ENCODE peak calls at places on chromosomes 7 and 10, in six cellular contexts. Y is uterus, R is heart left ventricle, I is ovary, U is spleen, Q is A549. Z is an unnamed sample.

GRCh38 chr7:151936207-151936606 is 20.0 kb upstream of the GALNTL5 start:
- DNase-seq in Y (no peak), R (no peak), I (no peak), U (no peak), Q (no peak), Z (no peak)

GRCh38 chr7:100745184-100745583 is 11.8 kb downstream of the ZAN start:
- DNase-seq in Y (peak), R (no peak), I (peak), U (peak), Q (no peak), Z (peak)

GRCh38 chr10:19133992-19134391 is 85.4 kb downstream of the MALRD1 start:
- DNase-seq in Y (no peak), R (no peak), I (no peak), U (no peak), Q (no peak), Z (no peak)

GRCh38 chr10:9550810-9551209 is 1466.9 kb upstream of the CELF2 start:
- DNase-seq in Y (no peak), R (no peak), I (no peak), U (no peak), Q (no peak), Z (no peak)

GRCh38 chr7:128084896-128085608 is 53.8 kb upstream of the LRRC4 start:
- DNase-seq in Y (no peak), R (no peak), I (no peak), U (no peak), Q (no peak), Z (no peak)

GRCh38 chr10:12241810-12242529 is 46.0 kb downstream of the CDC123 start:
- DNase-seq in Y (no peak), R (no peak), I (peak), U (no peak), Q (no peak), Z (no peak)

GRCh38 chr10:83677795-83678194 is 461.5 kb upstream of the GHITM start:
- DNase-seq in Y (peak), R (no peak), I (no peak), U (no peak), Q (no peak), Z (no peak)

GRCh38 chr10:103512166-103512565 is 18.7 kb downstream of the NEURL1 start:
- DNase-seq in Y (no peak), R (no peak), I (no peak), U (peak), Q (no peak), Z (no peak)

GRCh38 chr7:18125536-18125935 is 97.9 kb upstream of the PRPS1L1 start:
- DNase-seq in Y (no peak), R (no peak), I (no peak), U (no peak), Q (no peak), Z (no peak)

GRCh38 chr10:113550365-113550764 is 2.5 kb upstream of the HABP2 start:
- DNase-seq in Y (no peak), R (no peak), I (no peak), U (no peak), Q (no peak), Z (no peak)

GRCh38 chr10:29470355-29470705 is 164.4 kb downstream of the SVIL start:
- DNase-seq in Y (peak), R (no peak), I (peak), U (no peak), Q (peak), Z (no peak)

GRCh38 chr7:473211-473734 is 46.4 kb downstream of the PDGFA start:
- DNase-seq in Y (no peak), R (peak), I (peak), U (peak), Q (no peak), Z (no peak)

DNA sequence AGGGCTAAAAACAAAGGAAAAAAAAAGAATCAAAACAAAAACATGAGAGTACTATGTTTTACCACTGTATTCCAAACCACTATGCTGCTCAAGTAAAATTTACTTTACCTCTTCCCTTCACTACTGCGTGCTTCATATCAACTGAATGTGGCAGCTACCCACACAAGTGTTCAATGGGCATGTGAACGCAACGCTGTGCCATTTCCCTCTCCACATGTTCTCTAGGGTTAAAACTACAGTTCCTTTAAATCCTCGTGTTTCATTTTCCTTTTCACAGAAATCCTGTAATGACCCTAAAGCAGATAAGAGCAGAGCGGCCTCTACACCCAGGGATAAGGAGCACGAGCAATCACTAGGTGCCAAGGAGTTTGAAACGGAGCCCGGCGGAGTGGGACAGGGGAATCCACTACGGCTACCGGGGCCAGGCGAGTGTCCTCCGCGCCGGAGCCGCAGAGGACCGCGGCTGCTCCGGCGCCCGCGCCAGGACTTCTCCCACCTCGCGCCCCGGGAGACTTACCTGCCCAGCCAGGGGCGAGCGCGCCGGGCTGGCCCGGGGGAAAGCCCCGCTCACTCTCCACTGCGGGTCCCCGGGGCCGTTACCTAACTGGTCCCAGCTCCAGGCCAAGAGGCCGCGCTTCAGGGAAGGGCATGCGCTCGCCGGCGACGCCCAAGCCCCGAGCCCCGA is 810 bp downstream of the NAMPT start:
- DNase-seq in Y (peak), R (peak), I (peak), U (no peak), Q (no peak), Z (peak)
- TF ChIP-seq POLR2A in Y (no peak), R (no peak), I (peak), U (no peak), Q (no peak), Z (peak)

GRCh38 chr10:3780056-3780765 is 4.8 kb downstream of the KLF6 start:
- DNase-seq in Y (no peak), R (no peak), I (no peak), U (peak), Q (no peak), Z (peak)
- TF ChIP-seq POLR2A in Y (no peak), R (no peak), I (no peak), U (no peak), Q (no peak), Z (no peak)

DNA sequence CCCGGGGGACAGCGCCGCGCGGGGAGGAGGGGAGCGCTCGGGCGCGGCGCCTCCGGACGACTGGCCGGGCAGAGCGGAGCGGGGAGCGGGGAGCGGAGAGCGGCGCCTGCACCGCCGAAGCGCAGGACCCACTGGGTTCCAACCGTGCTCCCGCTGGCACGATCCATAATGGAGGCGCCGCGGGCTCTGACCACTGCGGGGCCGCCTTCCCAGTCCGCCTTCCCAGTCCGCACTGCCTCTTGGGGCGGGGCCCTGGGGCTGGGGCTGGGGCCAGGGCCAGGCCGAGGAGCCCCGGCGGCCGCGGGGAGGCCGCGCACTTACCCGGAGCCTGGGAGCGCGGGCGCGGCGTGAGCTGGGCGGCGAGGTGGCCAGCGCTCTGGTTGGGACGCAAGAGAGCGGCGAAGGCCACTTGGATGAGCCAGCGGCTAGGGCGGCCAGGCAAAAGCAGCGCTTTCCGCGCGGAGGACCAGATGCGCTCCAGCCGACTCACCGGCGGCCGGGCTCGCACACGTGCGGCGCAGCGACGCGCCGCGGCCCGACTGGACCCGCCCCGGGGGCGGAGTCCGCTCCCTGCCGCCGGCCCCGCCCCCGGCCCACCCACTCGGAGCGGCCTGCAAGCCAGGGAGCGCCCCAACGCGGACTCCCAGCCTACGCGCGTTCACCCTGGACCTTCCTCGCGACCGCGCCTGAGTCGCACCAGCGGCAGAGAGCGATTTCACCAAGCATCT is at the start of gene PUS7:
- DNase-seq in Y (peak), R (peak), I (peak), U (peak), Q (peak), Z (peak)
- TF ChIP-seq POLR2A in Y (peak), R (no peak), I (peak), U (no peak), Q (peak), Z (peak)

GRCh38 chr10:6178581-6178980 is 24.2 kb upstream of the PFKFB3 start:
- DNase-seq in Y (no peak), R (no peak), I (no peak), U (no peak), Q (no peak), Z (no peak)

GRCh38 chr10:6177880-6178281 is 24.9 kb upstream of the PFKFB3 start:
- DNase-seq in Y (no peak), R (no peak), I (no peak), U (no peak), Q (no peak), Z (no peak)

GRCh38 chr10:6179078-6179477 is 23.7 kb upstream of the PFKFB3 start:
- DNase-seq in Y (no peak), R (no peak), I (no peak), U (no peak), Q (no peak), Z (no peak)

GRCh38 chr10:6175329-6176055 is 27.2 kb upstream of the PFKFB3 start:
- DNase-seq in Y (no peak), R (no peak), I (no peak), U (no peak), Q (no peak), Z (no peak)

DNA sequence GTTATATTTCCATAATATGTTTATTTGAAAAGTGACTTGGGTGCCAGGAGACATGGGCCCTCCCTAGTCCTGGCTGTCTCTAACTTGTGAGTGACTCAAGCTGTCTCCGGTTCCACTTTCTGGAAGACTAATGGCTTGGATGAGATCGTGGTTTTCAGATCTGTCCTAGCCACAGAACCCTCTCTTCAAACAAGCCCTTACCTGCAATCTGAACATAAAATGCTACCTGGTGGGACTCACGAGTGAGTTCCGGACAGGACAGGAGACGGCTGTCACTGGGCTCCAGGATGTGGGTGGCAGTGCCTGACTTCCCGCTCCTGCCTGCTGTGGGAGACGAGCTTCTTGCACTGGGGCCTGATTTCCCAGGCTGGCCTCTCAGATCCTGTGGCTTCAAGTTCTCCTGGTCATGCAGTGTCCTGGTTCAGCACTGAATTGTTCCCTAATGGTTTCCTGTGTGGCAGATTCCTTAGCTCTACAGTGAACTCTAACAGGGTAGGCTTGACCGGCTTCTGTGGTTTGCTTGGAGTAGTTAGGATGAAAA is 26.0 kb upstream of the PFKFB3 start:
- DNase-seq in Y (no peak), R (no peak), I (no peak), U (no peak), Q (no peak), Z (no peak)
- TF ChIP-seq POLR2A in Y (no peak), R (no peak), I (no peak), U (no peak), Q (no peak), Z (peak)

Z was measured in erythroblast.